ENCODE peak calls at places on chromosome 2, in nine cellular contexts. T is fibroblast of the aortic adventitia; B is C1 segment of cervical spinal cord; E is stomach; F is H54; J is activated CD8-positive, alpha-beta memory T cell treated with anti-CD3 and anti-CD28 coated beads, Interleukin-2, amount 50 U/mL, for 48 hours; M is AG08396; G is GM12865; D is HS-5. U is an unnamed sample.

GRCh38 chr2:39642054-39642742 is 23.5 kb upstream of the TMEM178A start:
- DNase-seq in T (peak), B (no peak), E (no peak), F (peak), J (no peak), M (peak), G (no peak), D (peak), U (no peak)

GRCh38 chr2:149155181-149155580 is 116.7 kb downstream of the LYPD6B start:
- DNase-seq in T (no peak), B (no peak), E (no peak), F (no peak), J (no peak), M (no peak), G (no peak), D (no peak), U (no peak)

GRCh38 chr2:176646033-176646615 is 376.9 kb downstream of the MTX2 start:
- DNase-seq in T (no peak), B (no peak), E (no peak), F (no peak), J (no peak), M (no peak), G (no peak), D (no peak), U (no peak)

GRCh38 chr2:100178864-100179263 is 36.5 kb upstream of the AFF3 start:
- DNase-seq in T (no peak), B (no peak), E (no peak), F (no peak), J (no peak), M (no peak), G (no peak), D (no peak), U (no peak)

GRCh38 chr2:30756971-30757370 is 50.3 kb downstream of the CAPN13 start:
- DNase-seq in T (no peak), B (no peak), E (no peak), F (no peak), J (no peak), M (no peak), G (no peak), D (no peak), U (no peak)

GRCh38 chr2:129732630-129733026 is 246.8 kb upstream of the RAB6C start:
- DNase-seq in T (no peak), B (no peak), E (no peak), F (no peak), J (no peak), M (no peak), G (no peak), D (no peak), U (peak)

GRCh38 chr2:36287363-36288275 is 68.0 kb upstream of the CRIM1 start:
- DNase-seq in T (peak), B (no peak), E (no peak), F (no peak), J (no peak), M (no peak), G (no peak), D (peak), U (no peak)

GRCh38 chr2:56671973-56672569 is 488.3 kb downstream of the CCDC85A start:
- DNase-seq in T (no peak), B (no peak), E (no peak), F (no peak), J (no peak), M (no peak), G (no peak), D (no peak), U (no peak)

GRCh38 chr2:21104030-21104660 is 19.6 kb upstream of the TDRD15 start:
- DNase-seq in T (no peak), B (no peak), E (no peak), F (no peak), J (no peak), M (no peak), G (no peak), D (no peak), U (no peak)

GRCh38 chr2:68110102-68110501 is 47.3 kb upstream of the C1D start:
- DNase-seq in T (no peak), B (no peak), E (no peak), F (no peak), J (no peak), M (no peak), G (peak), D (no peak), U (no peak)

GRCh38 chr2:191686658-191687057 is 8.7 kb downstream of the NABP1 start:
- DNase-seq in T (no peak), B (no peak), E (no peak), F (no peak), J (no peak), M (no peak), G (no peak), D (no peak), U (no peak)

GRCh38 chr2:1210352-1210751 is 202.9 kb upstream of the TPO start:
- DNase-seq in T (no peak), B (no peak), E (no peak), F (no peak), J (no peak), M (no peak), G (no peak), D (no peak), U (no peak)

GRCh38 chr2:238433941-238434845 is 7.5 kb downstream of the ASB1 start:
- DNase-seq in T (peak), B (no peak), E (no peak), F (no peak), J (no peak), M (peak), G (no peak), D (peak), U (no peak)

GRCh38 chr2:128552141-128552805 is 233.6 kb upstream of the HS6ST1 start:
- DNase-seq in T (no peak), B (no peak), E (peak), F (no peak), J (no peak), M (no peak), G (no peak), D (no peak), U (peak)

GRCh38 chr2:112481528-112482228 is at the start of gene TTL:
- DNase-seq in T (peak), B (peak), E (peak), F (peak), J (peak), M (peak), G (peak), D (no peak), U (peak)

GRCh38 chr2:19355931-19356544 is 2.4 kb downstream of the OSR1 start:
- DNase-seq in T (peak), B (no peak), E (no peak), F (no peak), J (no peak), M (peak), G (no peak), D (no peak), U (no peak)

GRCh38 chr2:95331606-95332005 is 34.5 kb downstream of the KCNIP3 start:
- DNase-seq in T (no peak), B (no peak), E (no peak), F (no peak), J (no peak), M (no peak), G (no peak), D (no peak), U (no peak)

GRCh38 chr2:219289195-219289536 is 10.0 kb downstream of the DNAJB2 start:
- DNase-seq in T (no peak), B (no peak), E (no peak), F (no peak), J (no peak), M (no peak), G (no peak), D (no peak), U (no peak)

GRCh38 chr2:51251356-51251755 is 219.4 kb upstream of the NRXN1 start:
- DNase-seq in T (no peak), B (no peak), E (no peak), F (no peak), J (no peak), M (no peak), G (no peak), D (no peak), U (no peak)

GRCh38 chr2:61885896-61886603 is 2.4 kb downstream of the CCT4 start:
- DNase-seq in T (no peak), B (no peak), E (no peak), F (no peak), J (no peak), M (no peak), G (no peak), D (no peak), U (no peak)

GRCh38 chr2:144381716-144382115 is 138.2 kb downstream of the ZEB2 start:
- DNase-seq in T (no peak), B (no peak), E (no peak), F (no peak), J (no peak), M (no peak), G (no peak), D (no peak), U (no peak)

GRCh38 chr2:10424051-10424450 is 24.1 kb downstream of the ODC1 start:
- DNase-seq in T (no peak), B (no peak), E (no peak), F (peak), J (no peak), M (no peak), G (no peak), D (no peak), U (no peak)

GRCh38 chr2:239298126-239298804 is 102.6 kb downstream of the HDAC4 start:
- DNase-seq in T (no peak), B (no peak), E (no peak), F (no peak), J (peak), M (no peak), G (no peak), D (no peak), U (peak)

GRCh38 chr2:126793885-126794613 is 104.6 kb upstream of the TEX51 start:
- DNase-seq in T (no peak), B (no peak), E (peak), F (no peak), J (peak), M (no peak), G (no peak), D (no peak), U (peak)

GRCh38 chr2:235021752-235022151 is 69.9 kb downstream of the SH3BP4 start:
- DNase-seq in T (peak), B (no peak), E (no peak), F (peak), J (no peak), M (peak), G (no peak), D (peak), U (no peak)

GRCh38 chr2:36376319-36376765 is 20.8 kb downstream of the CRIM1 start:
- DNase-seq in T (no peak), B (peak), E (peak), F (no peak), J (no peak), M (no peak), G (no peak), D (no peak), U (no peak)

GRCh38 chr2:16093639-16094447 is 153.5 kb downstream of the MYCN start:
- DNase-seq in T (no peak), B (peak), E (peak), F (no peak), J (no peak), M (no peak), G (no peak), D (no peak), U (no peak)

GRCh38 chr2:14831458-14831857 is 198.9 kb downstream of the LRATD1 start:
- DNase-seq in T (no peak), B (no peak), E (no peak), F (no peak), J (no peak), M (peak), G (no peak), D (no peak), U (no peak)

GRCh38 chr2:40364143-40364903 is 87.6 kb downstream of the SLC8A1 start:
- DNase-seq in T (peak), B (no peak), E (no peak), F (no peak), J (no peak), M (no peak), G (no peak), D (no peak), U (no peak)

GRCh38 chr2:31365834-31366505 is 48.6 kb downstream of the XDH start:
- DNase-seq in T (no peak), B (no peak), E (no peak), F (no peak), J (no peak), M (no peak), G (no peak), D (no peak), U (no peak)